ENCODE peak calls at places on chromosomes 12 and 14, in six cellular contexts. F is lung, S is fibroblast of mammary gland, E is germinal center, M is ELR, H is T-helper 17 cell. B is an unnamed sample.

GRCh38 chr14:95500772-95501401 is 15.6 kb downstream of the SYNE3 start:
- DNase-seq in E (no peak), S (peak; percentile 93), F (no peak), M (peak; percentile 93), H (no peak), B (no peak)

GRCh38 chr12:103877934-103878510 is 37.0 kb upstream of the NT5DC3 start:
- DNase-seq in M (peak; percentile 83), E (peak; percentile 67), F (peak; percentile 52), S (peak; percentile 70), H (peak; percentile 18), B (peak; percentile 36)

GRCh38 chr12:3038166-3038565 is 39.0 kb upstream of the TSPAN9 start:
- DNase-seq in E (no peak), M (no peak), F (no peak), S (no peak), H (no peak), B (no peak)

GRCh38 chr14:44412858-44413569 is 94.1 kb downstream of the FSCB start:
- DNase-seq in S (no peak), H (no peak), M (no peak), E (no peak), F (no peak), B (no peak)

GRCh38 chr14:60736494-60736893 is 1.9 kb downstream of the MNAT1 start:
- DNase-seq in H (no peak), S (peak; percentile 78), F (no peak), E (no peak), M (peak; percentile 88), B (peak; percentile 78)

GRCh38 chr12:124509676-124510300 is 57.6 kb downstream of the NCOR2 start:
- DNase-seq in F (no peak), E (no peak), H (no peak), M (peak; percentile 70), S (peak; percentile 73), B (peak; percentile 39)

GRCh38 chr12:109493938-109494337 is 16.5 kb downstream of the UBE3B start:
- DNase-seq in E (no peak), F (no peak), M (no peak), H (no peak), S (no peak), B (no peak)

GRCh38 chr14:52349731-52350130 is 35.6 kb downstream of the PTGER2 start:
- DNase-seq in M (peak; percentile 51), F (no peak), H (no peak), E (no peak), S (peak; percentile 38), B (no peak)

GRCh38 chr12:100859063-100859627 is 64.6 kb downstream of the ANO4 start:
- DNase-seq in H (no peak), F (no peak), S (no peak), M (no peak), E (no peak), B (no peak)

B was measured in dermis microvascular lymphatic vessel endothelial cell.